ENCODE peak calls at places on chromosomes 13 and 19, in seven cellular contexts. S, V, D, U, Q, X and A are unnamed samples.
A peak's percentile ranks its signal among the peaks of the same experiment; 100 is the strongest.

GRCh38 chr19:50833117-50833801 is at the start of gene KLK15:
- DNase-seq in S (peak; percentile 27), V (no peak), D (no peak), U (no peak), Q (no peak), X (no peak), A (no peak)

GRCh38 chr13:60482012-60482411 is 85.0 kb downstream of the TDRD3 start:
- DNase-seq in S (no peak), V (no peak), D (no peak), U (no peak), Q (no peak), X (peak; percentile 33), A (no peak)

GRCh38 chr13:99039718-99040280 is 61.9 kb upstream of the DOCK9 start:
- DNase-seq in S (no peak), V (no peak), D (no peak), U (no peak), Q (no peak), X (no peak), A (no peak)

GRCh38 chr19:33804021-33804799 is 7.5 kb downstream of the KCTD15 start:
- DNase-seq in S (peak; percentile 82), V (peak; percentile 71), D (peak; percentile 79), U (peak; percentile 38), Q (no peak), X (peak; percentile 83), A (peak; percentile 79)

GRCh38 chr13:20231839-20232555 is at the start of gene GJB6:
- DNase-seq in S (no peak), V (no peak), D (no peak), U (no peak), Q (peak; percentile 14), X (no peak), A (no peak)

GRCh38 chr13:74061939-74062595 is 72.1 kb downstream of the KLF12 start:
- DNase-seq in S (no peak), V (no peak), D (peak; percentile 71), U (no peak), Q (no peak), X (peak; percentile 47), A (no peak)

GRCh38 chr19:41031926-41032325 is 40.8 kb downstream of the CYP2B6 start:
- DNase-seq in S (no peak), V (no peak), D (no peak), U (no peak), Q (no peak), X (no peak), A (no peak)

GRCh38 chr19:14315433-14315832 is 65.8 kb upstream of the ADGRE5 start:
- DNase-seq in S (no peak), V (no peak), D (no peak), U (no peak), Q (no peak), X (no peak), A (no peak)

GRCh38 chr19:16036397-16036925 is 39.8 kb upstream of the TPM4 start:
- DNase-seq in S (no peak), V (no peak), D (no peak), U (no peak), Q (no peak), X (no peak), A (no peak)

GRCh38 chr19:18465964-18466339 is 28.0 kb upstream of the ISYNA1 start:
- DNase-seq in S (peak; percentile 46), V (no peak), D (no peak), U (no peak), Q (no peak), X (no peak), A (no peak)

GRCh38 chr13:83845121-83845520 is 37.2 kb downstream of the SLITRK1 start:
- DNase-seq in S (no peak), V (no peak), D (no peak), U (no peak), Q (no peak), X (peak; percentile 4), A (no peak)

GRCh38 chr19:34597596-34597995 is 79.4 kb downstream of the SCGB2B2 start:
- DNase-seq in S (no peak), V (no peak), D (no peak), U (no peak), Q (no peak), X (no peak), A (peak; percentile 65)

GRCh38 chr19:7516281-7516862 is 469 bp downstream of the ZNF358 start:
- DNase-seq in S (peak; percentile 54), V (no peak), D (no peak), U (no peak), Q (no peak), X (no peak), A (peak; percentile 75)

GRCh38 chr13:86446311-86446710 is 647.1 kb upstream of the SLITRK6 start:
- DNase-seq in S (peak; percentile 54), V (no peak), D (peak; percentile 55), U (no peak), Q (no peak), X (peak; percentile 13), A (no peak)

GRCh38 chr13:44191504-44192171 is 182.0 kb upstream of the SERP2 start:
- DNase-seq in S (no peak), V (no peak), D (peak; percentile 68), U (peak; percentile 22), Q (no peak), X (peak; percentile 70), A (no peak)

GRCh38 chr19:17797397-17798201 is 2.7 kb downstream of the B3GNT3 start:
- DNase-seq in S (no peak), V (no peak), D (no peak), U (no peak), Q (no peak), X (no peak), A (no peak)

GRCh38 chr13:102091231-102091630 is 310.6 kb downstream of the FGF14 start:
- DNase-seq in S (no peak), V (no peak), D (peak; percentile 7), U (no peak), Q (no peak), X (no peak), A (no peak)

GRCh38 chr19:50361290-50362029 is 4.0 kb downstream of the NAPSA start:
- DNase-seq in S (no peak), V (no peak), D (no peak), U (no peak), Q (no peak), X (no peak), A (no peak)

GRCh38 chr13:113905942-113906341 is 42.1 kb upstream of the GAS6 start:
- DNase-seq in S (no peak), V (no peak), D (no peak), U (no peak), Q (no peak), X (no peak), A (no peak)

GRCh38 chr19:23343434-23344010 is 51.7 kb downstream of the ZNF91 start:
- DNase-seq in S (no peak), V (no peak), D (no peak), U (no peak), Q (no peak), X (no peak), A (no peak)

GRCh38 chr19:13978306-13978705 is 26.0 kb downstream of the DCAF15 start:
- DNase-seq in S (peak; percentile 93), V (peak; percentile 88), D (no peak), U (peak; percentile 83), Q (peak; percentile 23), X (no peak), A (peak; percentile 92)

GRCh38 chr13:94351292-94352000 is 128.0 kb downstream of the DCT start:
- DNase-seq in S (no peak), V (no peak), D (peak; percentile 72), U (no peak), Q (no peak), X (peak; percentile 92), A (no peak)

GRCh38 chr13:109500146-109500773 is 286.1 kb downstream of the IRS2 start:
- DNase-seq in S (no peak), V (no peak), D (peak; percentile 31), U (no peak), Q (no peak), X (peak; percentile 11), A (no peak)

GRCh38 chr19:19679176-19680073 is 10.8 kb downstream of the ZNF101 start:
- DNase-seq in S (no peak), V (no peak), D (no peak), U (no peak), Q (no peak), X (no peak), A (no peak)

GRCh38 chr13:27839809-27840467 is 47.7 kb downstream of the GSX1 start:
- DNase-seq in S (no peak), V (no peak), D (no peak), U (no peak), Q (no peak), X (no peak), A (no peak)

DNA sequence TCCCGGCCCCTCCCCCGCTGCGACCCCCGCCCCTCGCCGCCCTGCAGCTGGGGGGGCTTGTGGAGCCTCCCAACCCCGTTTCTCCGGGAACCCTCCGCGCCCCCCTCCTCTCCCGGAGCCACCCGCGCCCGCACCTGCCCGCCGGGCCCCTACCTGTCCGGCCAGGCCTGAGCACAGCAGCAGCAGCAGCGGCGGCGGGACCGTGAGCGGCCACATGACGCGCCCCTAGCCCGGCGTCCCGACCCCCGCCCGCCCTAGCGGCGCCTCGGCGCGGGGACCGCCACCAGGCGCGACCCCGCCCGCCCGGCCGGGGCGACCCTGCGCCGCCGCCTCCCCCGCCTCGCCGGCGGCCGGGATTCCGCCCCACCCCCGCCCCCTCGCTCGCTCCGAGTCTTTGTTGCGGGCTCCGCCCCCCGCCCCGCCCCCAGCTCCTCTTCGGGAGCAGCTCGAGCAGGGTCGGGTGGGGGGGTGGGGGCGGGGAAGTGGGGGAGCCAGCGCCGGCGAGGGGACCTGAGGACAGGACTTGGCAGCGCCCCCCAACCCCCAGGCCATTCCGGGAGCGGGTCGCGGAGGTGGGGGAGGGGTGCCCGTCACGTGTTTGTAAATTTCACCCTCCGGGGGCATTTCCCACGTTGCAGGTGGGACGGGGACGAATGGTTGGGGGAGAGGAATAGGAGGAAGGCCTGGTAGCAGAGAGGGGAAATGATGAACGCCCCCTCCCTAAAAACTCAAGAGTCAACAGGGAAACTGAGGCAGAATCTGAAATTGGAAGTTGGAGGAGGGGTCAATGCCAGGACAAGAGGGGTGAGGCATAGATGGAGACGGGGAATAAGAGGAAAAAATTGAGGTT is at the start of gene OLFM2:
- DNase-seq in S (no peak), V (peak; percentile 34), D (no peak), U (peak; percentile 40), Q (no peak), X (no peak), A (peak; percentile 75)
- H3K4me3 ChIP-seq in S (no peak within 1 kb of the TSS), V (peak within 1 kb of the TSS; percentile 59), D (peak within 1 kb of the TSS; percentile 15), U (peak within 1 kb of the TSS; percentile 47), Q (no peak within 1 kb of the TSS), X (peak within 1 kb of the TSS; percentile 42), A (no peak within 1 kb of the TSS)

GRCh38 chr19:2802826-2803225 is 16.8 kb upstream of the ZNF554 start:
- DNase-seq in S (no peak), V (no peak), D (no peak), U (no peak), Q (no peak), X (no peak), A (no peak)
- H3K36me3 ChIP-seq in S (no peaks in the 10 kb centered on the region), V (peaks cover 57% of the 10 kb centered on the region), D (peaks cover 47% of the 10 kb centered on the region), U (no peaks in the 10 kb centered on the region), Q (peaks cover 10% of the 10 kb centered on the region), X (peaks cover 47% of the 10 kb centered on the region), A (peaks cover 3% of the 10 kb centered on the region)

GRCh38 chr19:801030-801860 is 4.0 kb downstream of the PTBP1 start:
- DNase-seq in S (peak; percentile 90), V (peak; percentile 88), D (no peak), U (peak; percentile 63), Q (no peak), X (no peak), A (peak; percentile 89)
- H3K4me3 ChIP-seq in S (no peak overlapping the region), V (peak overlapping the region; percentile 77), D (peak overlapping the region; percentile 37), U (peak overlapping the region; percentile 81), Q (peak overlapping the region; percentile 19), X (no peak overlapping the region), A (peak overlapping the region; percentile 46)

GRCh38 chr19:10803252-10803651 is 32.8 kb downstream of the TMED1 start:
- DNase-seq in S (no peak), V (no peak), D (no peak), U (no peak), Q (no peak), X (no peak), A (no peak)
- H3K36me3 ChIP-seq in S (no peaks in the 10 kb centered on the region), V (peaks cover 97% of the 10 kb centered on the region), D (peaks cover 50% of the 10 kb centered on the region), U (peaks cover 5% of the 10 kb centered on the region), Q (peaks cover 49% of the 10 kb centered on the region), X (peaks cover 67% of the 10 kb centered on the region), A (peaks cover 45% of the 10 kb centered on the region)

GRCh38 chr13:24076636-24077035 is 83.9 kb upstream of the SPATA13 start:
- DNase-seq in S (no peak), V (no peak), D (no peak), U (no peak), Q (no peak), X (no peak), A (no peak)
- H3K4me3 ChIP-seq in S (no peak overlapping the region), V (peak overlapping the region; percentile 31), D (no peak overlapping the region), U (no peak overlapping the region), Q (no peak overlapping the region), X (no peak overlapping the region), A (peak overlapping the region; percentile 45)